ENCODE peak calls at places on chromosomes 16 and 17, in four cellular contexts. M is HCT116, C is upper lobe of left lung, U is stomach. K is an unnamed sample. For H3K36me3, the result is how much of the 10 kb centered on the place peaks cover.

GRCh38 chr17:21043296-21044232 is 753 bp upstream of the USP22 start:
- DNase-seq in U (peak), M (peak), C (peak), K (peak)

GRCh38 chr17:12637015-12637414 is 28.7 kb upstream of the MYOCD start:
- DNase-seq in C (no peak), U (no peak), M (no peak), K (no peak)

GRCh38 chr17:41551370-41551769 is 20.5 kb downstream of the KRT9 start:
- DNase-seq in C (no peak), M (no peak), U (no peak), K (no peak)

GRCh38 chr16:54957403-54957802 is 26.7 kb downstream of the IRX5 start:
- DNase-seq in C (no peak), U (peak), M (peak), K (no peak)

GRCh38 chr16:59212492-59213024 is 478.4 kb upstream of the GOT2 start:
- DNase-seq in C (no peak), M (no peak), U (no peak), K (no peak)

GRCh38 chr17:62822080-62822904 is 14.2 kb upstream of the MARCHF10 start:
- DNase-seq in M (no peak), U (peak), C (no peak), K (no peak)

GRCh38 chr17:29698019-29698777 is 75.5 kb upstream of the CORO6 start:
- DNase-seq in U (no peak), C (no peak), M (no peak), K (no peak)

GRCh38 chr17:69466905-69467630 is 52.6 kb downstream of the MAP2K6 start:
- DNase-seq in U (no peak), M (no peak), C (no peak), K (no peak)

GRCh38 chr17:32783602-32784001 is 93.3 kb downstream of the MYO1D start:
- DNase-seq in M (peak), C (no peak), U (no peak), K (no peak)

GRCh38 chr16:68798398-68798797 is 44.9 kb upstream of the TANGO6 start:
- DNase-seq in C (no peak), U (no peak), M (no peak), K (peak)

GRCh38 chr17:29549169-29549935 is 17.5 kb downstream of the ABHD15 start:
- DNase-seq in U (no peak), C (no peak), M (no peak), K (no peak)

GRCh38 chr17:65228734-65229390 is 91.7 kb downstream of the RGS9 start:
- DNase-seq in C (no peak), U (no peak), M (peak), K (no peak)

GRCh38 chr17:19928299-19928698 is 49.3 kb downstream of the AKAP10 start:
- DNase-seq in U (no peak), C (no peak), M (no peak), K (no peak)

GRCh38 chr17:4667166-4667565 is 25.7 kb upstream of the ALOX15 start:
- DNase-seq in U (no peak), M (no peak), C (no peak), K (no peak)

GRCh38 chr16:83116274-83116892 is 489.6 kb downstream of the CDH13 start:
- DNase-seq in U (no peak), M (no peak), C (no peak), K (no peak)

GRCh38 chr17:29131814-29132682 is 48.1 kb downstream of the MYO18A start:
- DNase-seq in C (no peak), M (no peak), U (no peak), K (no peak)

GRCh38 chr17:39622380-39623006 is 4.3 kb upstream of the PPP1R1B start:
- DNase-seq in M (no peak), U (no peak), C (no peak), K (no peak)

GRCh38 chr16:11245988-11246387 is 10.0 kb downstream of the SOCS1 start:
- DNase-seq in U (no peak), C (no peak), M (no peak), K (no peak)

GRCh38 chr17:1577186-1577585 is 14.6 kb upstream of the PITPNA start:
- DNase-seq in M (no peak), U (peak), C (peak), K (peak)

GRCh38 chr16:47806309-47806847 is 345.2 kb downstream of the PHKB start:
- DNase-seq in U (no peak), M (no peak), C (no peak), K (no peak)

GRCh38 chr17:18102640-18103039 is 5.9 kb upstream of the MYO15A start:
- DNase-seq in U (no peak), C (no peak), M (no peak), K (no peak)

GRCh38 chr16:17817943-17818342 is 347.2 kb upstream of the XYLT1 start:
- DNase-seq in C (no peak), U (no peak), M (no peak), K (no peak)

GRCh38 chr16:50121721-50122445 is 31.2 kb upstream of the TENT4B start:
- DNase-seq in C (no peak), U (no peak), M (no peak), K (no peak)

GRCh38 chr17:40303009-40303657 is 5.8 kb upstream of the RARA start:
- DNase-seq in C (no peak), M (peak), U (peak), K (no peak)

GRCh38 chr16:4067262-4068001 is 48.8 kb downstream of the ADCY9 start:
- DNase-seq in U (no peak), M (no peak), C (no peak), K (no peak)

GRCh38 chr16:27746076-27746855 is 196.3 kb downstream of the KATNIP start:
- DNase-seq in U (no peak), M (no peak), C (no peak), K (no peak)

GRCh38 chr16:14264560-14264959 is 193.4 kb downstream of the MRTFB start:
- DNase-seq in M (no peak), U (no peak), C (no peak), K (no peak)

GRCh38 chr17:70629902-70630301 is 460.6 kb downstream of the KCNJ2 start:
- DNase-seq in M (no peak), U (no peak), C (no peak), K (no peak)

GRCh38 chr17:83196973-83197880 is 117.8 kb downstream of the METRNL start:
- DNase-seq in C (peak), U (no peak), M (no peak), K (peak)

GRCh38 chr16:81071816-81072215 is 5.2 kb downstream of the C16orf46 start:
- DNase-seq in C (no peak), U (no peak), M (peak), K (no peak)

GRCh38 chr16:49020436-49020835 is 261.2 kb downstream of the CBLN1 start:
- DNase-seq in M (no peak), C (no peak), U (no peak), K (no peak)

GRCh38 chr17:42980274-42980765 is at the start of gene RUNDC1:
- DNase-seq in U (peak), C (peak), M (peak), K (peak)

GRCh38 chr16:2831203-2831602 is 1.1 kb downstream of the ZG16B start:
- DNase-seq in U (no peak), M (no peak), C (no peak), K (no peak)

GRCh38 chr17:76737676-76738467 is at the start of gene MFSD11:
- DNase-seq in U (peak), M (peak), C (peak), K (peak)

GRCh38 chr17:15884731-15885130 is 60.2 kb upstream of the ADORA2B start:
- DNase-seq in U (no peak), M (no peak), C (no peak), K (no peak)

GRCh38 chr17:19874256-19874655 is 6.5 kb upstream of the ULK2 start:
- DNase-seq in M (no peak), U (no peak), C (no peak), K (no peak)

GRCh38 chr16:81600275-81600674 is 155.7 kb downstream of the CMIP start:
- DNase-seq in C (no peak), U (no peak), M (no peak), K (no peak)

GRCh38 chr17:74833501-74834361 is 26.0 kb downstream of the GRIN2C start:
- DNase-seq in U (no peak), M (no peak), C (no peak), K (no peak)

GRCh38 chr17:69967910-69968411 is 107.1 kb upstream of the KCNJ16 start:
- DNase-seq in U (no peak), M (no peak), C (no peak), K (no peak)

GRCh38 chr16:88626646-88627045 is 11.7 kb upstream of the IL17C start:
- DNase-seq in C (no peak), M (no peak), U (no peak), K (no peak)
- H3K36me3 ChIP-seq in C (half or more), M (half or more), U (half or more), K (under half)

DNA sequence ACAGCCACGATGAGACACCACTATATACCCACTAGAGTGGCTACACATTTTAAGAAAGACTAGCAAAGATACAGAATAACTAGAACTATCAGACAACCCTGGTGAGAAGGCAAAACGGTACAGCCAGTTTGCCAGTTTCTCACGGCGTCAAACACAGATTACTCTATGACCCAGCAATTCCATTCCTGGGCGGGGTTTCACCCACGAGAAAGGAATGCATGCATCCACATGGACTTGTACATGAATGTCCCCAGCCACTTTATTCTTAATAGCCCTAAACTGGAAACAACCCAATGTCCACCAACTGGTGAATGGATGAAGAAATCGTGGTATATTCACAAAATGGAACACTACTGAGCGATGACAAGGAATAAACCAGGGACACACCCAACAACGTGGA is 74.5 kb downstream of the MYH10 start:
- DNase-seq in M (peak), U (no peak), C (no peak), K (no peak)
- H3K27ac ChIP-seq in M (no peak), U (no peak), C (peak), K (no peak)

GRCh38 chr17:72407336-72408121 is 286.7 kb downstream of the SOX9 start:
- DNase-seq in C (no peak), M (peak), U (peak), K (peak)
- TF ChIP-seq POLR2AphosphoS5 in C (no peak), M (peak), U (peak), K (peak)

GRCh38 chr16:1620391-1620790 is 8.2 kb downstream of the CRAMP1 start:
- DNase-seq in U (no peak), M (no peak), C (no peak), K (no peak)
- H3K36me3 ChIP-seq in U (under half), M (under half), C (under half), K (under half)

GRCh38 chr16:88197481-88198456 is 185.0 kb upstream of the ZNF469 start:
- DNase-seq in C (no peak), M (no peak), U (no peak), K (no peak)

GRCh38 chr16:88194397-88195020 is 188.2 kb upstream of the ZNF469 start:
- DNase-seq in M (no peak), C (no peak), U (no peak), K (no peak)

GRCh38 chr16:88195021-88195581 is 187.7 kb upstream of the ZNF469 start:
- DNase-seq in M (no peak), C (no peak), U (no peak), K (no peak)

GRCh38 chr16:88195911-88196465 is 186.8 kb upstream of the ZNF469 start:
- DNase-seq in M (no peak), U (no peak), C (no peak), K (no peak)

DNA sequence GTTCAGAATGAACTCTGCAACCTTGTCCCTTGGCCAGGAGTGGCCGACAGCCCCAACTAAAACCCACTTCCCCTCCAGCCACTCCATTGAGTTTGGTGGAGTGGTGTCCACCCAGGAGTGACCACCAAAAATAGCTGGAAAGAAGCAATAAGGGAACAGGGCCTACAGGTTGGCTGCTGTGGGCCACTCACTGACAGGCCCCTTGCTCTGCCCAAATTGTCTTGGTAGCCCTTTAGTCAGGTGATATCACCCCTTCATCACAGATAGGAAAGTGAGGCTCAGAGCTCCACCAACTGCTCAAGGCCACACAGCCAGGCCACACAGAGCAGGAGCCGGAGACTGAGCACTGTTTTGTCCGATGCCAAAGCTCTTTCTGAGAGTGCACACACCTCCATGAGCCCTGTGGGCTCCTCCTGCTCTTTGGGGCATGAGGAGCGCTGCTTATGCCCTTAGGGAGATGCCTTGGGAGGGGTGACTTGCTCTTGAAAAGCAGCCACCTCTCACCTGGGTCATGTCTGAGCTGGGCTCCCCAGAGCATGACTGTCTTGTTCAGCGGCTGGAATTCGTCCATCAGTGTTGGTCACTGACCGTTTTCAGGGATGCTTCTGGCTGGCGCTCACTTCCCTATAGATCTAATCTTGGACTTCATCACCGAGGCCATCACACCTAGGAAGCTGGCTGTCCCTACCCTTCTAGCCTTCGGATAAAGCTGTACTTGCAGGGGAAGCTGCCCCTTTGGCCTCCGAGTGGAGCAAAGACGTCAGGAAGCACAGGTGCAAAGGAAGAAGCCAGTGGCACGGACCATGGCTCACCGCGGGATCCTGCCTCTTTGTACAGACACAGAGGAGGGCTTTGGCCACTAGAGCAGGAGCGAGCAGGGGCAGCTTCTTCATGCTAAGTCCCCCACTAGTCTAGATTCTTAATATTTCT is 186.0 kb upstream of the ZNF469 start:
- DNase-seq in M (no peak), C (no peak), U (no peak), K (peak)
- H3K27ac ChIP-seq in M (no peak), C (no peak), U (no peak), K (no peak)

GRCh38 chr16:57480127-57480753 is 6.1 kb downstream of the DOK4 start:
- DNase-seq in M (no peak), C (peak), U (peak), K (peak)
- TF ChIP-seq POLR2AphosphoS5 in M (no peak), C (no peak), U (peak), K (no peak)

K was measured in breast epithelium.